ENCODE peak calls at places on chromosomes 4 and X, in five cellular contexts. K, W, O, P and I are unnamed samples.

GRCh38 chrX:131795442-131796229 is 227.5 kb upstream of the STK26 start:
- DNase-seq in W (no peak), P (no peak), O (peak), K (no peak), I (no peak)

GRCh38 chr4:82903737-82904136 is 3.2 kb downstream of the THAP9 start:
- DNase-seq in P (no peak), K (no peak), W (no peak), O (no peak), I (no peak)

GRCh38 chr4:19010766-19011165 is 989.2 kb upstream of the LCORL start:
- DNase-seq in K (no peak), O (no peak), P (no peak), W (no peak), I (peak)

GRCh38 chrX:97876697-97877407 is 993.1 kb downstream of the RPA4 start:
- DNase-seq in O (no peak), P (peak), K (no peak), W (no peak), I (no peak)

GRCh38 chr4:152010680-152011079 is 249.9 kb upstream of the GATB start:
- DNase-seq in O (no peak), K (no peak), W (no peak), P (no peak), I (no peak)

GRCh38 chrX:20454117-20454516 is 187.4 kb upstream of the RPS6KA3 start:
- DNase-seq in P (peak), O (no peak), W (no peak), K (no peak), I (no peak)

GRCh38 chr4:105145059-105145912 is 1.4 kb upstream of the TET2 start:
- DNase-seq in K (peak), W (no peak), O (no peak), P (no peak), I (no peak)

GRCh38 chr4:1375051-1375721 is 28.2 kb downstream of the UVSSA start:
- DNase-seq in W (no peak), K (no peak), O (no peak), P (no peak), I (peak)

GRCh38 chr4:55027596-55027995 is 97.8 kb downstream of the KDR start:
- DNase-seq in W (no peak), P (no peak), O (no peak), K (no peak), I (no peak)

GRCh38 chr4:52376107-52376704 is 282.9 kb downstream of the USP46 start:
- DNase-seq in P (peak), W (peak), O (peak), K (peak), I (no peak)

GRCh38 chrX:105646592-105647372 is 175.6 kb upstream of the NRK start:
- DNase-seq in K (no peak), W (no peak), P (no peak), O (no peak), I (no peak)

GRCh38 chrX:10660171-10660570 is 39.8 kb upstream of the MID1 start:
- DNase-seq in W (no peak), K (no peak), P (no peak), O (no peak), I (peak)

GRCh38 chr4:85728471-85728870 is 253.5 kb downstream of the ARHGAP24 start:
- DNase-seq in K (no peak), P (no peak), W (no peak), O (no peak), I (no peak)

GRCh38 chr4:85724801-85725548 is 250.0 kb downstream of the ARHGAP24 start:
- DNase-seq in O (no peak), W (no peak), K (peak), P (no peak), I (no peak)

GRCh38 chr4:85726555-85726954 is 251.6 kb downstream of the ARHGAP24 start:
- DNase-seq in P (no peak), W (no peak), K (no peak), O (no peak), I (no peak)

GRCh38 chr4:85722806-85723205 is 247.9 kb downstream of the ARHGAP24 start:
- DNase-seq in K (no peak), P (no peak), W (no peak), O (no peak), I (no peak)

DNA sequence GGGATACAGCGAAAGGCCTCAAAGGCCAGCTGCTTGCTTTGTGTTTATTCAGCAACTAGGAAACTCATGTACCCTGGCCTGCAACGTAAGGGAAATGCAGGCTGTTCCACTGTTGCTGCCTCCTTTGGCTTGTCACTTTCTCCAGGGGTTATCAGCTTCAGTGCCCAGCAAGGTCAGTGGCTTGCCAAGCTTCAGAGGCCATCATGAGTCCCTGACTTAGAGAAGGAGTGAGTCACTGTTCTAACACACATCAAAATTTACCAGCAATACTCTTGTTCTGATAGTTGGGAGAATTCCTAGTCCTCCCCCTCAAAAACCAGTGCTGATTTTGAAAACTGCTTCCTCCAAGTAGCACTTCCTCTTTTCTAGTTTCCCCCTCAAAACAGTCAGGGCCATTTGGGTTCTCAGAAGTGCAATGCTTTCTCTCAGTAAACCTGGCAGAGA is 250.8 kb downstream of the ARHGAP24 start:
- DNase-seq in W (no peak), P (peak), K (peak), O (no peak), I (no peak)
- H3K27ac ChIP-seq in W (no peak), P (no peak), K (no peak), O (no peak), I (no peak)

GRCh38 chrX:3585719-3586118 is 127.7 kb downstream of the PRKX start:
- DNase-seq in O (no peak), P (no peak), W (no peak), K (no peak), I (no peak)
- TF ChIP-seq CTCF in O (no peak), P (peak), W (no peak), K (no peak), I (no peak)

GRCh38 chrX:1537031-1537715 is at the start of gene P2RY8:
- DNase-seq in K (no peak), W (no peak), P (no peak), O (no peak), I (no peak)
- H3K9ac ChIP-seq in K (no peak), W (no peak), P (no peak), O (no peak), I (no peak)

GRCh38 chr4:6943870-6944195 is 34.2 kb downstream of the TBC1D14 start:
- DNase-seq in O (no peak), P (no peak), W (no peak), K (no peak), I (no peak)
- H3K27ac ChIP-seq in O (no peak), P (no peak), W (peak), K (no peak), I (no peak)